ENCODE peak calls at places on chromosomes 2 and 18, in nine cellular contexts. M is sciatic nerve; P is activated CD4-positive, alpha-beta T cell treated with anti-CD3 and anti-CD28 coated beads, Interleukin-2, amount 50 U/mL, for 24 hours; R is heart right ventricle; U is spleen; Q is stimulated activated CD4-positive, alpha-beta T cell treated with anti-CD3 and anti-CD28 coated beads, TNF-alpha, amount 100 ng/mL, for 1 hour; K is LHCN-M2; J is T-helper 2 cell; S is GM12891. Z is an unnamed sample.
A peak's percentile ranks its signal among the peaks of the same experiment; 100 is the strongest.

GRCh38 chr2:165455940-165456479 is 13.5 kb upstream of the CSRNP3 start:
- DNase-seq in J (no peak), P (no peak), S (no peak), K (peak; percentile 38), R (no peak), M (no peak), Q (no peak), U (no peak), Z (no peak)

GRCh38 chr2:191593622-191594416 is 84.1 kb upstream of the NABP1 start:
- DNase-seq in S (no peak), J (no peak), K (peak; percentile 68), P (no peak), R (no peak), U (no peak), Q (no peak), M (no peak), Z (no peak)

GRCh38 chr2:160696061-160696452 is 202.4 kb upstream of the RBMS1 start:
- DNase-seq in S (no peak), Q (no peak), P (no peak), U (no peak), M (no peak), K (no peak), J (no peak), R (no peak), Z (no peak)

GRCh38 chr2:48268671-48269070 is 261.3 kb upstream of the STON1 start:
- DNase-seq in J (no peak), Q (no peak), U (no peak), P (no peak), K (no peak), R (no peak), M (no peak), S (no peak), Z (no peak)

GRCh38 chr2:218959141-218959731 is at the start of gene CDK5R2:
- DNase-seq in U (peak; percentile 86), K (peak; percentile 79), J (peak; percentile 76), R (peak; percentile 65), Q (no peak), M (peak; percentile 75), P (peak; percentile 46), S (peak; percentile 98), Z (peak; percentile 93)

GRCh38 chr2:240259924-240260529 is 119.6 kb upstream of the OTOS start:
- DNase-seq in J (no peak), U (peak; percentile 45), M (no peak), Q (no peak), R (no peak), K (no peak), S (no peak), P (no peak), Z (no peak)

GRCh38 chr18:59662008-59662701 is 35.1 kb downstream of the CCBE1 start:
- DNase-seq in M (no peak), P (no peak), K (peak; percentile 32), S (no peak), U (no peak), J (no peak), R (no peak), Q (no peak), Z (no peak)

GRCh38 chr2:238999290-238999741 is 151.4 kb downstream of the TWIST2 start:
- DNase-seq in R (no peak), J (no peak), K (no peak), S (no peak), P (no peak), M (peak; percentile 81), U (peak; percentile 64), Q (no peak), Z (no peak)

GRCh38 chr18:49412673-49413072 is 47.8 kb downstream of the DYM start:
- DNase-seq in K (no peak), P (no peak), J (peak; percentile 13), S (no peak), R (no peak), M (no peak), Q (no peak), U (no peak), Z (no peak)

GRCh38 chr2:32553829-32554432 is 73.9 kb upstream of the TTC27 start:
- DNase-seq in M (no peak), S (peak; percentile 11), K (peak; percentile 32), J (peak; percentile 52), R (no peak), U (no peak), P (no peak), Q (no peak), Z (no peak)

GRCh38 chr18:59621027-59621426 is 76.2 kb downstream of the CCBE1 start:
- DNase-seq in S (no peak), M (no peak), Q (no peak), R (no peak), U (no peak), K (peak; percentile 73), P (no peak), J (no peak), Z (no peak)

GRCh38 chr2:100417745-100418090 is 250 bp upstream of the CHST10 start:
- DNase-seq in J (no peak), K (no peak), R (no peak), P (no peak), Q (no peak), U (no peak), M (no peak), S (no peak), Z (no peak)

GRCh38 chr18:48954837-48955527 is 4.2 kb upstream of the SMAD7 start:
- DNase-seq in U (peak; percentile 23), K (no peak), Q (no peak), S (no peak), R (no peak), M (peak; percentile 74), P (no peak), J (no peak), Z (no peak)

GRCh38 chr2:240431276-240431662 is 4.2 kb upstream of the GPC1 start:
- DNase-seq in R (peak; percentile 6), J (no peak), P (no peak), Q (no peak), S (no peak), M (no peak), U (no peak), K (no peak), Z (no peak)

GRCh38 chr18:13159579-13159978 is 59.0 kb upstream of the LDLRAD4 start:
- DNase-seq in M (no peak), R (no peak), U (no peak), S (peak; percentile 37), Q (no peak), P (no peak), K (peak; percentile 68), J (peak; percentile 62), Z (peak; percentile 85)

GRCh38 chr2:55231546-55232083 is 478 bp downstream of the CLHC1 start:
- DNase-seq in M (no peak), R (no peak), P (no peak), S (no peak), J (no peak), K (peak; percentile 30), Q (no peak), U (peak; percentile 87), Z (no peak)

GRCh38 chr2:179538406-179538805 is 273.8 kb upstream of the SESTD1 start:
- DNase-seq in J (no peak), K (peak; percentile 71), R (no peak), S (no peak), M (no peak), U (no peak), P (no peak), Q (no peak), Z (no peak)

GRCh38 chr2:38527338-38528007 is 75.3 kb downstream of the HNRNPLL start:
- DNase-seq in P (no peak), J (no peak), U (no peak), S (no peak), K (no peak), R (no peak), Q (no peak), M (no peak), Z (no peak)

GRCh38 chr18:12254137-12254819 is at the start of gene CIDEA:
- DNase-seq in R (no peak), M (no peak), U (peak; percentile 60), Q (no peak), K (no peak), P (no peak), S (no peak), J (peak; percentile 10), Z (peak; percentile 65)

GRCh38 chr18:54257015-54257414 is 12.3 kb upstream of the POLI start:
- DNase-seq in M (no peak), R (no peak), U (no peak), K (no peak), J (no peak), P (no peak), Q (no peak), S (no peak), Z (no peak)

Z was measured in ELF-1.